ENCODE peak calls at places on chromosomes 6 and 20, in five cellular contexts. E is type B pancreatic cell, O is A549, W is GM23338, S is MM.1S. L is an unnamed sample.

GRCh38 chr20:53984354-53984753 is 86.0 kb downstream of the BCAS1 start:
- DNase-seq in E (no peak), O (no peak), W (no peak), S (no peak), L (no peak)

GRCh38 chr6:17630511-17631073 is 30.5 kb downstream of the FAM8A1 start:
- DNase-seq in E (no peak), O (no peak), W (no peak), S (no peak), L (no peak)

GRCh38 chr6:155325700-155326516 is 11.6 kb upstream of the TFB1M start:
- DNase-seq in E (no peak), O (no peak), W (peak; percentile 29), S (no peak), L (no peak)

GRCh38 chr6:35730745-35731413 is 6.0 kb upstream of the ARMC12 start:
- DNase-seq in E (no peak), O (peak; percentile 23), W (no peak), S (no peak), L (no peak)

GRCh38 chr6:146339716-146340115 is 203.9 kb upstream of the RAB32 start:
- DNase-seq in E (no peak), O (peak; percentile 19), W (no peak), S (no peak), L (no peak)

GRCh38 chr6:31889331-31889972 is 8.0 kb downstream of the EHMT2 start:
- DNase-seq in E (no peak), O (no peak), W (no peak), S (no peak), L (no peak)

GRCh38 chr6:144673807-144674206 is 388.7 kb downstream of the UTRN start:
- DNase-seq in E (no peak), O (no peak), W (no peak), S (no peak), L (no peak)

GRCh38 chr6:53484409-53485280 is 60.3 kb downstream of the GCLC start:
- DNase-seq in E (no peak), O (peak; percentile 67), W (peak; percentile 83), S (peak; percentile 76), L (no peak)

GRCh38 chr20:57071283-57071701 is 195.1 kb downstream of the BMP7 start:
- DNase-seq in E (no peak), O (no peak), W (peak; percentile 69), S (no peak), L (no peak)

GRCh38 chr6:128997880-128998279 is 114.9 kb downstream of the LAMA2 start:
- DNase-seq in E (no peak), O (no peak), W (no peak), S (no peak), L (no peak)

GRCh38 chr6:8983202-8983688 is 547.9 kb upstream of the SLC35B3 start:
- DNase-seq in E (peak; percentile 79), O (peak; percentile 55), W (peak; percentile 85), S (peak; percentile 57), L (peak; percentile 89)

GRCh38 chr20:10721112-10721896 is 47.5 kb upstream of the JAG1 start:
- DNase-seq in E (no peak), O (no peak), W (no peak), S (no peak), L (no peak)

GRCh38 chr6:73471686-73472290 is 10.3 kb downstream of the MTO1 start:
- DNase-seq in E (no peak), O (no peak), W (no peak), S (peak; percentile 72), L (no peak)

GRCh38 chr20:20564279-20564678 is 148.2 kb downstream of the RALGAPA2 start:
- DNase-seq in E (no peak), O (no peak), W (no peak), S (no peak), L (no peak)

GRCh38 chr20:57061058-57061900 is 205.2 kb downstream of the BMP7 start:
- DNase-seq in E (no peak), O (peak; percentile 47), W (peak; percentile 84), S (no peak), L (no peak)

GRCh38 chr20:32078777-32079176 is 26.7 kb downstream of the HCK start:
- DNase-seq in E (no peak), O (no peak), W (no peak), S (no peak), L (no peak)

GRCh38 chr6:10419749-10420545 is 5.1 kb upstream of the TFAP2A start:
- DNase-seq in E (no peak), O (no peak), W (no peak), S (no peak), L (no peak)

GRCh38 chr6:133757330-133757729 is 131.6 kb upstream of the TCF21 start:
- DNase-seq in E (no peak), O (no peak), W (no peak), S (no peak), L (no peak)

GRCh38 chr20:278181-278580 is 12.4 kb downstream of the C20orf96 start:
- DNase-seq in E (no peak), O (no peak), W (no peak), S (no peak), L (peak; percentile 36)

GRCh38 chr6:43716099-43716498 is 28.5 kb upstream of the MRPS18A start:
- DNase-seq in E (no peak), O (no peak), W (no peak), S (no peak), L (peak; percentile 94)

GRCh38 chr6:43717389-43717788 is 29.8 kb upstream of the MRPS18A start:
- DNase-seq in E (no peak), O (no peak), W (no peak), S (no peak), L (no peak)

GRCh38 chr6:43717822-43718221 is 30.2 kb upstream of the MRPS18A start:
- DNase-seq in E (no peak), O (no peak), W (no peak), S (no peak), L (no peak)

GRCh38 chr6:43719511-43719910 is 31.9 kb upstream of the MRPS18A start:
- DNase-seq in E (no peak), O (no peak), W (no peak), S (no peak), L (no peak)

GRCh38 chr6:43718387-43719105 is 31.0 kb upstream of the MRPS18A start:
- DNase-seq in E (no peak), O (no peak), W (no peak), S (no peak), L (no peak)
- TF ChIP-seq CTCF in E (no peak), O (no peak), W (no peak), S (no peak), L (no peak)

DNA sequence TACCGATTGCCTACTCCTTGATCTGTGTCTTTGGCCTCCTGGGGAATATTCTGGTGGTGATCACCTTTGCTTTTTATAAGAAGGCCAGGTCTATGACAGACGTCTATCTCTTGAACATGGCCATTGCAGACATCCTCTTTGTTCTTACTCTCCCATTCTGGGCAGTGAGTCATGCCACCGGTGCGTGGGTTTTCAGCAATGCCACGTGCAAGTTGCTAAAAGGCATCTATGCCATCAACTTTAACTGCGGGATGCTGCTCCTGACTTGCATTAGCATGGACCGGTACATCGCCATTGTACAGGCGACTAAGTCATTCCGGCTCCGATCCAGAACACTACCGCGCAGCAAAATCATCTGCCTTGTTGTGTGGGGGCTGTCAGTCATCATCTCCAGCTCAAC is 13.5 kb downstream of the CCR6 start:
- DNase-seq in E (no peak), O (no peak), W (no peak), S (no peak), L (no peak)
- TF ChIP-seq CTCF in E (no peak), O (no peak), W (no peak), S (no peak), L (no peak)

GRCh38 chr20:50246367-50247195 is 56.0 kb downstream of the CEBPB start:
- DNase-seq in E (no peak), O (no peak), W (no peak), S (no peak), L (no peak)
- TF ChIP-seq CTCF in E (no peak), O (no peak), W (no peak), S (no peak), L (no peak)

DNA sequence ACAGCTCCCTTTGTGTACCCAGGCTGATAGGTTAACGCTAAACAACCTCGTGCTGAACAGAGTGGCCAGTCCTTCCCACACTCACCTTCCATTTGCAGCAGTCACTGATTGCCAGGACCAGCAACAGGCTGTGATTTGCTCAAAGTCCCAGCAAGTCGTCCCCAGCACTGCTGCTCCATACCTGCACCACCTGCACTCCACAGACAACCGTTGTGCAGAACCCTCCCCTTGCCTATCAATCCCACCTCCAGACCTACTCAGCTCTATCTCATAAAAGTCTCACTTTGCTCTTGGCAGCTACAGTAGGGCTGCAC is 43.1 kb upstream of the SCML4 start:
- DNase-seq in E (no peak), O (no peak), W (peak; percentile 31), S (no peak), L (no peak)
- TF ChIP-seq CTCF in E (peak; percentile 22), O (no peak), W (no peak), S (peak; percentile 2), L (no peak)

DNA sequence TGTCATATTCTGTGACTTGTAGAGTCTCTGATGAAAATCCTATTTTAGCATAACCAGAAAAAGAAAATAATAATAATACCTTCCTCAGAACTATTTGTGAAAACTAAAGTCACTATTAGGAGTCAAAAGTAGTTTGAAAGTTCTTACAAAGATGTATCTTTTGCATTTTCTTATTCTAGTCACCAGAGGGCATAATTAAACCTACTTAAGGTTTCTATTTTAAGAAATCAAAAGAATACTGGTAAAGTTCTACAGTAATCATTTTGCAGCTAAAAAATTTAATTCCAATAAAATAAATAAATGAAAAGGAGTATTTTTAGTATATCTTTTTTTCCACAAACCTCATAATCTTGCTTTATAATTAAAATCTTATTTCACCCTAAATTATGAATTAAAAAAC is 28.0 kb upstream of the MCM9 start:
- DNase-seq in E (no peak), O (no peak), W (no peak), S (peak; percentile 43), L (no peak)
- TF ChIP-seq CTCF in E (peak; percentile 54), O (peak; percentile 6), W (peak; percentile 41), S (peak; percentile 31), L (peak; percentile 51)

DNA sequence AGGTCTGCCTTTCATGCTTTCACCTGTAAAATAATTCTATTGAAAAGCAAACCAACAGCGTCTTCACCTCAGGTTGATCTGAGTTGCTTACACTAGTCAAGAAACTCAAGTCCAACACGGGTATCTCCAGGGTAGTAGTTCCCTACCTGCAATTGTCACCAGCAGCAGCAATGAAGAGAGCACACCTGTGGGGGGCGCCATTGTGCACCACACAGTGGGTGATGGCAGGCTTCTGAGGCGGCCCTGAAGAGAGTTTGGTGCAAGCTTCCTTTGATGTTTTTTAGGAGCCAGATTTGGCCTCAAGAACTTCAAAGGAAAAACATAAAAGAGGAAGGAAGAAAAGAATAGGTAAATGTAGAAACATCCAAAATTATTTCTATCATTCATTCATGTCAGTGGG is 45.1 kb downstream of the KIAA0319 start:
- DNase-seq in E (no peak), O (peak; percentile 16), W (peak; percentile 72), S (no peak), L (peak; percentile 51)
- TF ChIP-seq CTCF in E (peak; percentile 31), O (peak; percentile 13), W (peak; percentile 95), S (peak; percentile 27), L (no peak)

L was measured in osteocyte.